ENCODE peak calls at places on chromosome 13, in five cellular contexts. P is non-pigmented ciliary epithelial cell; D is naive thymus-derived CD8-positive, alpha-beta T cell; S is osteoblast; B is Calu3. C is an unnamed sample.

GRCh38 chr13:21420706-21421105 is 38.4 kb downstream of the ZDHHC20 start:
- DNase-seq in S (peak), P (no peak), B (no peak), D (no peak), C (peak)

GRCh38 chr13:103634066-103634465 is 567.8 kb upstream of the SLC10A2 start:
- DNase-seq in D (no peak), P (no peak), S (no peak), B (no peak), C (no peak)

GRCh38 chr13:59422646-59423045 is 741.1 kb downstream of the DIAPH3 start:
- DNase-seq in S (no peak), P (no peak), B (no peak), D (no peak), C (no peak)

GRCh38 chr13:52161193-52161646 is 1.8 kb upstream of the NEK3 start:
- DNase-seq in B (no peak), S (no peak), P (no peak), D (no peak), C (no peak)

GRCh38 chr13:63367522-63368198 is 1952.0 kb upstream of the PCDH20 start:
- DNase-seq in D (no peak), B (no peak), P (no peak), S (no peak), C (no peak)

GRCh38 chr13:34383728-34384127 is 558.3 kb upstream of the NBEA start:
- DNase-seq in B (no peak), P (no peak), S (no peak), D (no peak), C (no peak)

GRCh38 chr13:73914119-73914518 is 220.1 kb downstream of the KLF12 start:
- DNase-seq in P (no peak), D (no peak), B (no peak), S (peak), C (no peak)

GRCh38 chr13:73956101-73956500 is 178.1 kb downstream of the KLF12 start:
- DNase-seq in D (no peak), S (no peak), P (no peak), B (no peak), C (no peak)

GRCh38 chr13:35784286-35784951 is 307.9 kb upstream of the MAB21L1 start:
- DNase-seq in P (no peak), S (no peak), B (no peak), D (no peak), C (peak)

GRCh38 chr13:41916173-41916954 is 44.5 kb downstream of the VWA8 start:
- DNase-seq in B (no peak), D (no peak), S (peak), P (peak), C (no peak)

GRCh38 chr13:29975287-29975686 is 124.9 kb upstream of the UBL3 start:
- DNase-seq in D (no peak), S (no peak), P (no peak), B (no peak), C (no peak)

GRCh38 chr13:110799246-110800236 is 86.0 kb downstream of the ING1 start:
- DNase-seq in B (no peak), D (no peak), S (peak), P (peak), C (no peak)

GRCh38 chr13:84607614-84608013 is 725.3 kb upstream of the SLITRK1 start:
- DNase-seq in B (no peak), D (no peak), P (peak), S (peak), C (peak)

GRCh38 chr13:102609696-102610095 is 12.9 kb downstream of the TPP2 start:
- DNase-seq in D (no peak), B (no peak), S (no peak), P (no peak), C (no peak)

GRCh38 chr13:100497394-100497793 is 91.2 kb downstream of the GGACT start:
- DNase-seq in P (no peak), D (no peak), B (no peak), S (no peak), C (no peak)

GRCh38 chr13:110882972-110883371 is 31.9 kb downstream of the ANKRD10 start:
- DNase-seq in S (no peak), D (no peak), B (no peak), P (no peak), C (no peak)

GRCh38 chr13:107590556-107590955 is 624.8 kb downstream of the LIG4 start:
- DNase-seq in B (no peak), P (no peak), S (no peak), D (no peak), C (no peak)

GRCh38 chr13:30576528-30576927 is 41.2 kb upstream of the USPL1 start:
- DNase-seq in D (peak), S (no peak), B (no peak), P (no peak), C (no peak)

GRCh38 chr13:98232456-98232855 is 55.4 kb upstream of the RNF113B start:
- DNase-seq in S (no peak), B (no peak), P (no peak), D (no peak), C (no peak)

C was measured in epithelial cell of proximal tubule.